ENCODE peak calls at places on chromosomes 4 and X, in nine cellular contexts. O is pancreas; N is left cardiac atrium; T is tibial artery; M is lower leg skin; C is Jurkat, Clone E6-1; J is NCI-H460; E is NCI-H2081; F is neural crest cell. H is an unnamed sample.

GRCh38 chrX:153802513-153803045 is 8.1 kb downstream of the SSR4 start:
- DNase-seq in O (no peak), N (no peak), T (no peak), M (no peak), C (no peak), J (no peak), E (no peak), F (no peak), H (no peak)

GRCh38 chr4:41750158-41750623 is 1.7 kb upstream of the PHOX2B start:
- DNase-seq in O (no peak), N (no peak), T (no peak), M (no peak), C (no peak), J (no peak), E (no peak), F (no peak), H (no peak)

GRCh38 chrX:125090046-125090445 is 229.6 kb upstream of the TEX13C start:
- DNase-seq in O (no peak), N (no peak), T (no peak), M (no peak), C (no peak), J (no peak), E (peak), F (no peak), H (no peak)

GRCh38 chr4:1788254-1788973 is 4.7 kb upstream of the FGFR3 start:
- DNase-seq in O (no peak), N (no peak), T (no peak), M (no peak), C (no peak), J (no peak), E (no peak), F (no peak), H (no peak)

GRCh38 chrX:1164322-1165288 is 47.8 kb downstream of the CRLF2 start:
- DNase-seq in O (no peak), N (peak), T (no peak), M (no peak), C (no peak), J (no peak), E (no peak), F (peak), H (peak)

GRCh38 chr4:165682621-165683020 is 190.4 kb upstream of the TLL1 start:
- DNase-seq in O (no peak), N (no peak), T (no peak), M (no peak), C (no peak), J (no peak), E (no peak), F (no peak), H (no peak)

GRCh38 chr4:111228396-111228795 is 605.5 kb upstream of the PITX2 start:
- DNase-seq in O (no peak), N (no peak), T (no peak), M (no peak), C (no peak), J (no peak), E (no peak), F (no peak), H (no peak)

GRCh38 chr4:41304221-41304620 is 47.5 kb downstream of the UCHL1 start:
- DNase-seq in O (no peak), N (no peak), T (no peak), M (no peak), C (no peak), J (no peak), E (no peak), F (no peak), H (peak)

GRCh38 chr4:1241936-1242505 is 6.9 kb downstream of the CTBP1 start:
- DNase-seq in O (peak), N (peak), T (peak), M (no peak), C (no peak), J (no peak), E (no peak), F (no peak), H (no peak)

GRCh38 chrX:70969635-70970481 is 39.0 kb upstream of the SLC7A3 start:
- DNase-seq in O (no peak), N (no peak), T (no peak), M (no peak), C (no peak), J (no peak), E (no peak), F (no peak), H (no peak)

GRCh38 chr4:120870279-120870673 is 52.2 kb downstream of the PRDM5 start:
- DNase-seq in O (no peak), N (no peak), T (no peak), M (no peak), C (no peak), J (no peak), E (no peak), F (no peak), H (no peak)

GRCh38 chr4:101252721-101253120 is 94.6 kb downstream of the PPP3CA start:
- DNase-seq in O (no peak), N (no peak), T (no peak), M (no peak), C (no peak), J (no peak), E (no peak), F (no peak), H (no peak)

GRCh38 chr4:36292551-36293188 is 11.3 kb downstream of the DTHD1 start:
- DNase-seq in O (no peak), N (no peak), T (no peak), M (no peak), C (no peak), J (no peak), E (no peak), F (no peak), H (no peak)

GRCh38 chrX:134501942-134502341 is 42.0 kb downstream of the HPRT1 start:
- DNase-seq in O (no peak), N (no peak), T (no peak), M (no peak), C (no peak), J (no peak), E (no peak), F (no peak), H (no peak)

GRCh38 chr4:151324449-151325319 is 721 bp downstream of the SH3D19 start:
- DNase-seq in O (peak), N (peak), T (peak), M (peak), C (no peak), J (peak), E (no peak), F (peak), H (peak)

GRCh38 chrX:39900788-39901170 is 197.0 kb downstream of the BCOR start:
- DNase-seq in O (no peak), N (no peak), T (no peak), M (no peak), C (no peak), J (no peak), E (peak), F (no peak), H (no peak)

GRCh38 chrX:20531667-20532066 is 265.0 kb upstream of the RPS6KA3 start:
- DNase-seq in O (no peak), N (no peak), T (no peak), M (no peak), C (no peak), J (peak), E (no peak), F (no peak), H (peak)

GRCh38 chr4:83851261-83852084 is 315.6 kb downstream of the GPAT3 start:
- DNase-seq in O (no peak), N (no peak), T (no peak), M (no peak), C (no peak), J (no peak), E (no peak), F (peak), H (peak)